ENCODE peak calls at places on chromosomes 7 and 10, in ten cellular contexts. One of them, this sample, is unnamed.

GRCh38 chr10:129877773-129878371 is 86.2 kb downstream of the EBF3 start:
- DNase-seq in fibroblast of lung: no peak
- DNase-seq in OCI-LY7: peak
- DNase-seq in endothelial cell of umbilical vein: no peak
- DNase-seq in HepG2: peak
- DNase-seq in hepatocyte: no peak
- DNase-seq in K562: peak
- DNase-seq in PC-3: peak
- DNase-seq in PC-9: no peak
- DNase-seq in astrocyte: no peak
- DNase-seq in this sample: peak

GRCh38 chr7:5351508-5352265 is 68.9 kb downstream of the SLC29A4 start:
- DNase-seq in fibroblast of lung: no peak
- DNase-seq in OCI-LY7: no peak
- DNase-seq in endothelial cell of umbilical vein: no peak
- DNase-seq in HepG2: no peak
- DNase-seq in hepatocyte: no peak
- DNase-seq in K562: no peak
- DNase-seq in PC-3: no peak
- DNase-seq in PC-9: no peak
- DNase-seq in astrocyte: no peak
- DNase-seq in this sample: peak

GRCh38 chr10:3625959-3626751 is 158.9 kb downstream of the KLF6 start:
- DNase-seq in fibroblast of lung: peak
- DNase-seq in OCI-LY7: peak
- DNase-seq in endothelial cell of umbilical vein: no peak
- DNase-seq in HepG2: no peak
- DNase-seq in hepatocyte: no peak
- DNase-seq in K562: no peak
- DNase-seq in PC-3: peak
- DNase-seq in PC-9: no peak
- DNase-seq in astrocyte: peak
- DNase-seq in this sample: no peak

GRCh38 chr10:103968441-103969391 is 1.8 kb downstream of the SLK start:
- DNase-seq in fibroblast of lung: peak
- DNase-seq in OCI-LY7: peak
- DNase-seq in endothelial cell of umbilical vein: peak
- DNase-seq in HepG2: no peak
- DNase-seq in hepatocyte: no peak
- DNase-seq in K562: no peak
- DNase-seq in PC-3: peak
- DNase-seq in PC-9: no peak
- DNase-seq in astrocyte: no peak
- DNase-seq in this sample: no peak

GRCh38 chr7:44633254-44634186 is 27.1 kb downstream of the OGDH start:
- DNase-seq in fibroblast of lung: peak
- DNase-seq in OCI-LY7: peak
- DNase-seq in endothelial cell of umbilical vein: peak
- DNase-seq in HepG2: no peak
- DNase-seq in hepatocyte: peak
- DNase-seq in K562: no peak
- DNase-seq in PC-3: peak
- DNase-seq in PC-9: peak
- DNase-seq in astrocyte: peak
- DNase-seq in this sample: no peak

GRCh38 chr7:112069879-112070321 is 136.3 kb downstream of the DOCK4 start:
- DNase-seq in fibroblast of lung: no peak
- DNase-seq in OCI-LY7: no peak
- DNase-seq in endothelial cell of umbilical vein: peak
- DNase-seq in HepG2: no peak
- DNase-seq in hepatocyte: no peak
- DNase-seq in K562: no peak
- DNase-seq in PC-3: peak
- DNase-seq in PC-9: no peak
- DNase-seq in astrocyte: peak
- DNase-seq in this sample: no peak

GRCh38 chr7:23863209-23863798 is 153.3 kb downstream of the STK31 start:
- DNase-seq in fibroblast of lung: peak
- DNase-seq in OCI-LY7: peak
- DNase-seq in endothelial cell of umbilical vein: peak
- DNase-seq in HepG2: peak
- DNase-seq in hepatocyte: peak
- DNase-seq in K562: peak
- DNase-seq in PC-3: peak
- DNase-seq in PC-9: no peak
- DNase-seq in astrocyte: peak
- DNase-seq in this sample: peak

GRCh38 chr7:54811016-54811924 is 52.3 kb upstream of the SEC61G start:
- DNase-seq in fibroblast of lung: peak
- DNase-seq in OCI-LY7: no peak
- DNase-seq in endothelial cell of umbilical vein: peak
- DNase-seq in HepG2: no peak
- DNase-seq in hepatocyte: no peak
- DNase-seq in K562: no peak
- DNase-seq in PC-3: peak
- DNase-seq in PC-9: no peak
- DNase-seq in astrocyte: peak
- DNase-seq in this sample: no peak

GRCh38 chr7:129958643-129959479 is 6.1 kb upstream of the UBE2H start:
- DNase-seq in fibroblast of lung: peak
- DNase-seq in OCI-LY7: no peak
- DNase-seq in endothelial cell of umbilical vein: peak
- DNase-seq in HepG2: peak
- DNase-seq in hepatocyte: peak
- DNase-seq in K562: peak
- DNase-seq in PC-3: peak
- DNase-seq in PC-9: peak
- DNase-seq in astrocyte: peak
- DNase-seq in this sample: no peak

GRCh38 chr7:55072251-55072650 is 53.4 kb downstream of the EGFR start:
- DNase-seq in fibroblast of lung: no peak
- DNase-seq in OCI-LY7: no peak
- DNase-seq in endothelial cell of umbilical vein: no peak
- DNase-seq in HepG2: no peak
- DNase-seq in hepatocyte: no peak
- DNase-seq in K562: no peak
- DNase-seq in PC-3: no peak
- DNase-seq in PC-9: no peak
- DNase-seq in astrocyte: no peak
- DNase-seq in this sample: no peak

GRCh38 chr10:88386878-88387773 is 196.0 kb downstream of the RNLS start:
- DNase-seq in fibroblast of lung: peak
- DNase-seq in OCI-LY7: peak
- DNase-seq in endothelial cell of umbilical vein: peak
- DNase-seq in HepG2: peak
- DNase-seq in hepatocyte: peak
- DNase-seq in K562: no peak
- DNase-seq in PC-3: no peak
- DNase-seq in PC-9: no peak
- DNase-seq in astrocyte: peak
- DNase-seq in this sample: peak

GRCh38 chr10:59687657-59688056 is 22.0 kb downstream of the SLC16A9 start:
- DNase-seq in fibroblast of lung: no peak
- DNase-seq in OCI-LY7: no peak
- DNase-seq in endothelial cell of umbilical vein: no peak
- DNase-seq in HepG2: no peak
- DNase-seq in hepatocyte: no peak
- DNase-seq in K562: no peak
- DNase-seq in PC-3: no peak
- DNase-seq in PC-9: no peak
- DNase-seq in astrocyte: no peak
- DNase-seq in this sample: no peak

GRCh38 chr7:130488376-130489139 is 3.3 kb upstream of the MEST start:
- DNase-seq in fibroblast of lung: peak
- DNase-seq in OCI-LY7: no peak
- DNase-seq in endothelial cell of umbilical vein: no peak
- DNase-seq in HepG2: no peak
- DNase-seq in hepatocyte: no peak
- DNase-seq in K562: no peak
- DNase-seq in PC-3: no peak
- DNase-seq in PC-9: no peak
- DNase-seq in astrocyte: no peak
- DNase-seq in this sample: no peak

GRCh38 chr7:1200045-1200444 is 32.6 kb upstream of the UNCX start:
- DNase-seq in fibroblast of lung: peak
- DNase-seq in OCI-LY7: no peak
- DNase-seq in endothelial cell of umbilical vein: no peak
- DNase-seq in HepG2: no peak
- DNase-seq in hepatocyte: peak
- DNase-seq in K562: peak
- DNase-seq in PC-3: no peak
- DNase-seq in PC-9: no peak
- DNase-seq in astrocyte: peak
- DNase-seq in this sample: no peak

GRCh38 chr10:30804478-30805055 is 175.0 kb upstream of the LYZL2 start:
- DNase-seq in fibroblast of lung: peak
- DNase-seq in OCI-LY7: no peak
- DNase-seq in endothelial cell of umbilical vein: no peak
- DNase-seq in HepG2: no peak
- DNase-seq in hepatocyte: peak
- DNase-seq in K562: no peak
- DNase-seq in PC-3: peak
- DNase-seq in PC-9: no peak
- DNase-seq in astrocyte: peak
- DNase-seq in this sample: no peak

GRCh38 chr7:29567174-29567573 is 3.5 kb downstream of the PRR15 start:
- DNase-seq in fibroblast of lung: no peak
- DNase-seq in OCI-LY7: no peak
- DNase-seq in endothelial cell of umbilical vein: no peak
- DNase-seq in HepG2: peak
- DNase-seq in hepatocyte: peak
- DNase-seq in K562: no peak
- DNase-seq in PC-3: no peak
- DNase-seq in PC-9: no peak
- DNase-seq in astrocyte: no peak
- DNase-seq in this sample: no peak

GRCh38 chr7:135102372-135102771 is 45.5 kb upstream of the TMEM140 start:
- DNase-seq in fibroblast of lung: no peak
- DNase-seq in OCI-LY7: no peak
- DNase-seq in endothelial cell of umbilical vein: no peak
- DNase-seq in HepG2: no peak
- DNase-seq in hepatocyte: no peak
- DNase-seq in K562: no peak
- DNase-seq in PC-3: no peak
- DNase-seq in PC-9: no peak
- DNase-seq in astrocyte: no peak
- DNase-seq in this sample: no peak

GRCh38 chr7:27994639-27995038 is 186.0 kb downstream of the JAZF1 start:
- DNase-seq in fibroblast of lung: no peak
- DNase-seq in OCI-LY7: no peak
- DNase-seq in endothelial cell of umbilical vein: peak
- DNase-seq in HepG2: no peak
- DNase-seq in hepatocyte: no peak
- DNase-seq in K562: no peak
- DNase-seq in PC-3: peak
- DNase-seq in PC-9: no peak
- DNase-seq in astrocyte: peak
- DNase-seq in this sample: no peak
- H3K4me2 ChIP-seq in fibroblast of lung: no peak
- H3K4me2 ChIP-seq in OCI-LY7: no peak
- H3K4me2 ChIP-seq in endothelial cell of umbilical vein: no peak
- H3K4me2 ChIP-seq in HepG2: no peak
- H3K4me2 ChIP-seq in hepatocyte: no peak
- H3K4me2 ChIP-seq in K562: no peak
- H3K4me2 ChIP-seq in PC-3: no peak
- H3K4me2 ChIP-seq in PC-9: no peak
- H3K4me2 ChIP-seq in astrocyte: peak
- H3K4me2 ChIP-seq in this sample: no peak

GRCh38 chr7:97011536-97012292 is 6.4 kb downstream of the DLX6 start:
- DNase-seq in fibroblast of lung: no peak
- DNase-seq in OCI-LY7: no peak
- DNase-seq in endothelial cell of umbilical vein: no peak
- DNase-seq in HepG2: no peak
- DNase-seq in hepatocyte: no peak
- DNase-seq in K562: no peak
- DNase-seq in PC-3: no peak
- DNase-seq in PC-9: no peak
- DNase-seq in astrocyte: no peak
- DNase-seq in this sample: no peak
- H3K4me3 ChIP-seq in fibroblast of lung: no peak
- H3K4me3 ChIP-seq in OCI-LY7: no peak
- H3K4me3 ChIP-seq in endothelial cell of umbilical vein: no peak
- H3K4me3 ChIP-seq in HepG2: no peak
- H3K4me3 ChIP-seq in hepatocyte: no peak
- H3K4me3 ChIP-seq in K562: no peak
- H3K4me3 ChIP-seq in PC-3: no peak
- H3K4me3 ChIP-seq in PC-9: no peak
- H3K4me3 ChIP-seq in astrocyte: no peak
- H3K4me3 ChIP-seq in this sample: no peak

GRCh38 chr7:84021292-84021898 is 173.2 kb downstream of the SEMA3A start:
- DNase-seq in fibroblast of lung: peak
- DNase-seq in OCI-LY7: no peak
- DNase-seq in endothelial cell of umbilical vein: no peak
- DNase-seq in HepG2: no peak
- DNase-seq in hepatocyte: no peak
- DNase-seq in K562: no peak
- DNase-seq in PC-3: peak
- DNase-seq in PC-9: no peak
- DNase-seq in astrocyte: peak
- DNase-seq in this sample: no peak

GRCh38 chr7:84025332-84025927 is 169.2 kb downstream of the SEMA3A start:
- DNase-seq in fibroblast of lung: peak
- DNase-seq in OCI-LY7: no peak
- DNase-seq in endothelial cell of umbilical vein: peak
- DNase-seq in HepG2: peak
- DNase-seq in hepatocyte: peak
- DNase-seq in K562: no peak
- DNase-seq in PC-3: peak
- DNase-seq in PC-9: peak
- DNase-seq in astrocyte: peak
- DNase-seq in this sample: peak

GRCh38 chr7:84022009-84022408 is 172.6 kb downstream of the SEMA3A start:
- DNase-seq in fibroblast of lung: no peak
- DNase-seq in OCI-LY7: no peak
- DNase-seq in endothelial cell of umbilical vein: no peak
- DNase-seq in HepG2: no peak
- DNase-seq in hepatocyte: no peak
- DNase-seq in K562: no peak
- DNase-seq in PC-3: no peak
- DNase-seq in PC-9: no peak
- DNase-seq in astrocyte: no peak
- DNase-seq in this sample: no peak

GRCh38 chr7:84027678-84028077 is 166.9 kb downstream of the SEMA3A start:
- DNase-seq in fibroblast of lung: no peak
- DNase-seq in OCI-LY7: no peak
- DNase-seq in endothelial cell of umbilical vein: no peak
- DNase-seq in HepG2: no peak
- DNase-seq in hepatocyte: no peak
- DNase-seq in K562: no peak
- DNase-seq in PC-3: no peak
- DNase-seq in PC-9: no peak
- DNase-seq in astrocyte: no peak
- DNase-seq in this sample: no peak

GRCh38 chr7:84022686-84023308 is 171.8 kb downstream of the SEMA3A start:
- DNase-seq in fibroblast of lung: no peak
- DNase-seq in OCI-LY7: no peak
- DNase-seq in endothelial cell of umbilical vein: no peak
- DNase-seq in HepG2: peak
- DNase-seq in hepatocyte: peak
- DNase-seq in K562: no peak
- DNase-seq in PC-3: peak
- DNase-seq in PC-9: peak
- DNase-seq in astrocyte: peak
- DNase-seq in this sample: no peak
- H3K4me2 ChIP-seq in fibroblast of lung: no peak
- H3K4me2 ChIP-seq in OCI-LY7: no peak
- H3K4me2 ChIP-seq in endothelial cell of umbilical vein: no peak
- H3K4me2 ChIP-seq in HepG2: peak
- H3K4me2 ChIP-seq in hepatocyte: peak
- H3K4me2 ChIP-seq in K562: no peak
- H3K4me2 ChIP-seq in PC-3: peak
- H3K4me2 ChIP-seq in PC-9: peak
- H3K4me2 ChIP-seq in astrocyte: no peak
- H3K4me2 ChIP-seq in this sample: no peak

GRCh38 chr10:666237-667012 is 23.0 kb downstream of the DIP2C start:
- DNase-seq in fibroblast of lung: no peak
- DNase-seq in OCI-LY7: no peak
- DNase-seq in endothelial cell of umbilical vein: no peak
- DNase-seq in HepG2: no peak
- DNase-seq in hepatocyte: no peak
- DNase-seq in K562: no peak
- DNase-seq in PC-3: no peak
- DNase-seq in PC-9: no peak
- DNase-seq in astrocyte: no peak
- DNase-seq in this sample: no peak
- H3K4me3 ChIP-seq in fibroblast of lung: peak
- H3K4me3 ChIP-seq in OCI-LY7: no peak
- H3K4me3 ChIP-seq in endothelial cell of umbilical vein: no peak
- H3K4me3 ChIP-seq in HepG2: no peak
- H3K4me3 ChIP-seq in hepatocyte: no peak
- H3K4me3 ChIP-seq in K562: no peak
- H3K4me3 ChIP-seq in PC-3: no peak
- H3K4me3 ChIP-seq in PC-9: no peak
- H3K4me3 ChIP-seq in astrocyte: no peak
- H3K4me3 ChIP-seq in this sample: no peak